ENCODE peak calls at places on chromosomes 11 and 22, in four cellular contexts. E is A549, B is H1, T is K562. D is an unnamed sample.

GRCh38 chr22:48803171-48803992 is 1024.3 kb downstream of the BRD1 start:
- DNase-seq in E (no peak), B (no peak), T (no peak), D (no peak)

GRCh38 chr11:65298655-65299179 is 15.9 kb upstream of the CDC42EP2 start:
- DNase-seq in E (no peak), B (no peak), T (no peak), D (peak; percentile 53)

GRCh38 chr11:133903056-133903455 is 53.7 kb downstream of the IGSF9B start:
- DNase-seq in E (no peak), B (no peak), T (no peak), D (no peak)

GRCh38 chr22:21938071-21938822 is 14.4 kb downstream of the PPM1F start:
- DNase-seq in E (peak; percentile 85), B (peak; percentile 75), T (peak; percentile 100), D (peak; percentile 87)

GRCh38 chr11:81039916-81040530 is 1599.2 kb upstream of the TENM4 start:
- DNase-seq in E (no peak), B (no peak), T (no peak), D (no peak)

GRCh38 chr11:124935548-124936514 is at the start of gene HEPACAM:
- DNase-seq in E (no peak), B (no peak), T (no peak), D (no peak)

GRCh38 chr22:20866716-20867115 is 7.9 kb downstream of the SNAP29 start:
- DNase-seq in E (no peak), B (no peak), T (peak; percentile 60), D (no peak)

GRCh38 chr11:43802509-43802908 is 78.1 kb upstream of the ALKBH3 start:
- DNase-seq in E (no peak), B (no peak), T (peak; percentile 32), D (no peak)

GRCh38 chr11:1848640-1849265 is 4.1 kb upstream of the LSP1 start:
- DNase-seq in E (no peak), B (no peak), T (no peak), D (no peak)

DNA sequence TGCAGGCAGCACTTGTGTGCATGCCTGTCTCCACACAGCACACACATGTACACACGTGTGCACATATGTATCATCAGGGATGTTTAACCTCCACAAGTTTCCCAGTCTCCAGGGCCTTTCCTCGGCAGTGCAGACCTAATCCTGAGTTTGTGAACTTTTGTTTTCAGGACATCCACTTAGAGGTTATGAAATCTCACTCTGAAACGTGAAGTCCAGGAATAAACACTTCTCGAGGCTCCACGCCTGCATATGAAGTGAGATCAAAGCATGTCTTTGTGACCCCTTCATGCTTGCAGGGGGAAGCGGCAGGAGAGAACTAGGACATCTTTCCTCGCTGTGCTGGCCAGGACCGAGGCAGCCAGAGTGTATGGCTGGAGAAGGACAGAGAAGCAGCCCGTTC is 3.1 kb downstream of the SHISAL1 start:
- DNase-seq in E (no peak), B (no peak), T (no peak), D (no peak)
- TF ChIP-seq EP300 in E (no peak), B (no peak), T (no peak), D (no peak)

DNA sequence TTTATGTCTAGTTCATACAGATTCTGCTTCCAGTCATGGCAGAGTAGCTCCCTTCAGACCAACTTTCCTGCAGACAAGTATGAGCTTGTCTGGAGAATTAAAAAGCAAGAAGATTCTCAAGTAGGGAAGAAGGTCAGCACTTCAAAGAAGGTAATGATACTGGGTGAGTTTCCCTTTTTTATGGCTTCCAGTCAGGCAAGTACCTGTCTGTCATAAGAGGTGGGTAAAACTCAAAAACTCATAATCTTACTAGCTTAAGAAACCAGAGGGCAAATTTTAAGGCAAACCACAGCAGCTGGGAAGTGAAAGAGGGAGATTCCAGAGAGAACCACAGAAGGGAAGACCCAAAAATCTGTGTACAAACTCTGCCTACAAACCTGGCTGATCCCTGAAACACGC is 54.2 kb downstream of the DENND5A start:
- DNase-seq in E (no peak), B (no peak), T (no peak), D (no peak)
- H3K27ac ChIP-seq in E (peak overlapping the region; percentile 4), B (no peak overlapping the region), T (no peak overlapping the region), D (no peak overlapping the region)

GRCh38 chr11:9962722-9963121 is 298.8 kb downstream of the SWAP70 start:
- DNase-seq in E (no peak), B (no peak), T (no peak), D (no peak)
- TF ChIP-seq EP300 in E (no peak), B (no peak), T (no peak), D (no peak)

GRCh38 chr11:838441-839279 is 3.7 kb downstream of the POLR2L start:
- DNase-seq in E (peak; percentile 86), B (no peak), T (peak; percentile 68), D (no peak)

GRCh38 chr11:837189-837989 is 4.6 kb downstream of the CD151 start:
- DNase-seq in E (no peak), B (no peak), T (peak; percentile 47), D (no peak)

GRCh38 chr11:839875-840617 is 2.3 kb downstream of the POLR2L start:
- DNase-seq in E (peak; percentile 67), B (no peak), T (peak; percentile 60), D (no peak)

GRCh38 chr11:837990-838307 is 4.4 kb downstream of the POLR2L start:
- DNase-seq in E (no peak), B (no peak), T (no peak), D (no peak)

DNA sequence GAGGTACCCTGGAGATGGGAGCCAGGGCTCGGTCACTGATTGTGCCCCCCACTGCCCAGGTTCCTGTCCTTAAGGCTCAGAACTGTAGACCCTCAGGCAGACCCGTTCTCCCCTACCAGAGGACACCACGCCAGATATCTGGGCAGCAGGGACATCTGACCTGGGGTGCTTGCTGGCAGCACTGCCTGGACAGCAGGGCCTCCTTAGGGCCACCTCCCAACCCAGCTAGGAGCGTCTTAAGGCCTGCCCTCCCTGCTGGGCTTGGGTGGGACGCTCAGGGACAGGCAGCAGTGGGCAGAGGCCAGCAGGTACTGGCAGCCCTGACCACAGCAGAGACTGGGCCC is 3.1 kb downstream of the POLR2L start:
- DNase-seq in E (no peak), B (no peak), T (no peak), D (no peak)
- H3K27ac ChIP-seq in E (peak overlapping the region; percentile 61), B (no peak overlapping the region), T (peak overlapping the region; percentile 69), D (peak overlapping the region; percentile 48)

GRCh38 chr22:38443675-38444521 is 11.1 kb downstream of the KCNJ4 start:
- DNase-seq in E (no peak), B (no peak), T (no peak), D (no peak)

GRCh38 chr22:38448945-38449745 is 5.9 kb downstream of the KCNJ4 start:
- DNase-seq in E (no peak), B (no peak), T (no peak), D (no peak)

GRCh38 chr22:38444783-38445182 is 10.2 kb downstream of the KCNJ4 start:
- DNase-seq in E (no peak), B (no peak), T (no peak), D (no peak)

GRCh38 chr22:38442967-38443674 is 11.9 kb downstream of the KCNJ4 start:
- DNase-seq in E (no peak), B (no peak), T (no peak), D (no peak)

DNA sequence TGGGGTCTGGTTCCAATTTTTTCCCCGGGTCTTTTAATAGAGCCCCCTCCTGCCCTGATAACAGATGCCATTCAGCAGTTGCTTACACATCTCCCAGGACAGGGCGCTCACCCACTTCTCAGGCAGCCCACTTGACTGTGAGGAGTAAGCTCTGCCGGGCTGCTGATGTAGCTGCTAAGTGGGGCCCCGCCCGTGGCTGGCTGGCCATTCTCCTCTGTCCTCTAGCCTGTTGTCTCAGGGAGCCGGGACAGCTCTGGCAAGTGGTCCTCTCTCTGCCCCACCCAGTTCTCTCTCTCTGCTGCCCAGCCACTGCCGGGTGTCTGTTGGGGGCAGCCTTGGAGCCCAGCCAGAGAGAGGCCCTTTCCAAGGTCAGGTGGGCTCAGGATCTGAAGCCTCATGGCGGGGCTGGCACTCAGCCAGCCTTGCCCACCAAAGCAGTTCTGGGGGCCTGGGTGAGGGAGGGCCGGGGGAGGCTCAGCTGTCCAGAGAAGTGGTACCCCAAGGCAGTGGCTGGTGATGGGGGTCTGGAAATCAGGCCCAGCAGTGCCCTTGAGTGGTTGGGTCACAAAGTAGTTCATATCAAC is 8.9 kb downstream of the KCNJ4 start:
- DNase-seq in E (no peak), B (no peak), T (no peak), D (no peak)
- TF ChIP-seq EP300 in E (no peak), B (no peak), T (no peak), D (no peak)

GRCh38 chr11:46555269-46556054 is 38.4 kb downstream of the AMBRA1 start:
- DNase-seq in E (no peak), B (no peak), T (no peak), D (no peak)
- H3K27ac ChIP-seq in E (peak overlapping the region; percentile 82), B (no peak overlapping the region), T (peak overlapping the region; percentile 47), D (no peak overlapping the region)

DNA sequence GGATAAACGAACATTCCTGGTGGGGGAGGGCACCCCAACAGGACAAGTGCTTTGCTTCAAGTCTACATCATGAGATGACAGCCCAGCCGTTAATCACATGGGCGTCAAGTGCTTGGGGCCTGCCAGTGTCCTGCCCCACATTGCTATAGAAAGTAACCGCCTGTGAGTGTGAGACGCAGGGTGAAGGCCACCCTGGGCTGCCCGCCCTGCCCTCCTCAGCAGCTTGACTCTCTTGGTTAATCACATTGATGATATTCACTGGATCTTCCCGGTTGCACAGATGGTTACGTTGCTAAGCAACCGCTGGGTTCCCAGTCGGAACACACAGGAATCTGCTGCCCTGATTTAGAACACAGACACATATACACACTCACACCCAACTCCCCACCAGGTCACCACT is 79.3 kb downstream of the CTTN start:
- DNase-seq in E (no peak), B (no peak), T (no peak), D (no peak)
- TF ChIP-seq EP300 in E (no peak), B (no peak), T (no peak), D (no peak)

GRCh38 chr22:40324468-40325305 is 21.6 kb upstream of the ADSL start:
- DNase-seq in E (no peak), B (no peak), T (no peak), D (no peak)
- H3K27ac ChIP-seq in E (no peak overlapping the region), B (no peak overlapping the region), T (no peak overlapping the region), D (peak overlapping the region; percentile 38)

D was measured in tibial nerve.